ENCODE peak calls at places on chromosomes 11 and 22, in seven cellular contexts. C is neural crest cell; H is stimulated activated CD8-positive, alpha-beta memory T cell treated with anti-CD3 and anti-CD28 coated beads, Interleukin-15, amount 100 ng/mL, for 4 hours; U is coronary artery; M is NCI-H1417; A is transverse colon; Z is activated naive CD4-positive, alpha-beta T cell treated with anti-CD3 and anti-CD28 coated beads, Interleukin-2, amount 10 ng/mL, durations not matched to agents 7 days and 5 days. R is an unnamed sample.

GRCh38 chr22:23074451-23074850 is 4.1 kb downstream of the GNAZ start:
- DNase-seq in A (no peak), H (no peak), M (no peak), U (no peak), C (no peak), Z (no peak), R (no peak)

GRCh38 chr11:17719940-17720795 is 797 bp downstream of the MYOD1 start:
- DNase-seq in Z (peak), C (peak), U (no peak), A (no peak), M (no peak), H (no peak), R (peak)

GRCh38 chr11:69617220-69617619 is 23.7 kb upstream of the CCND1 start:
- DNase-seq in M (no peak), C (no peak), U (no peak), H (no peak), Z (no peak), A (no peak), R (no peak)

GRCh38 chr22:32876516-32876915 is 75.0 kb downstream of the TIMP3 start:
- DNase-seq in U (no peak), C (no peak), A (no peak), H (no peak), M (no peak), Z (no peak), R (no peak)

GRCh38 chr22:49307870-49308269 is 519.8 kb downstream of the BRD1 start:
- DNase-seq in M (no peak), C (no peak), Z (no peak), U (peak), A (peak), H (no peak), R (peak)

GRCh38 chr11:121406291-121406690 is 45.8 kb upstream of the SORL1 start:
- DNase-seq in M (no peak), H (no peak), A (no peak), C (no peak), Z (no peak), U (no peak), R (no peak)

GRCh38 chr11:45876401-45876800 is 9.1 kb upstream of the MAPK8IP1 start:
- DNase-seq in M (no peak), H (no peak), C (no peak), U (no peak), A (no peak), Z (no peak), R (no peak)

GRCh38 chr11:124207102-124207792 is 24.1 kb downstream of the OR10D3 start:
- DNase-seq in U (no peak), A (no peak), Z (no peak), H (no peak), M (no peak), C (no peak), R (no peak)

GRCh38 chr11:44983786-44984185 is 33.1 kb upstream of the TP53I11 start:
- DNase-seq in C (no peak), Z (no peak), M (no peak), A (no peak), H (no peak), U (no peak), R (peak)

GRCh38 chr11:8168485-8169257 is at the start of gene RIC3:
- DNase-seq in M (peak), U (no peak), A (peak), Z (peak), H (peak), C (peak), R (no peak)

GRCh38 chr22:39396156-39396796 is 3.3 kb upstream of the TAB1 start:
- DNase-seq in M (no peak), Z (no peak), C (no peak), H (no peak), A (no peak), U (no peak), R (no peak)

GRCh38 chr11:362642-363442 is 6.5 kb upstream of the B4GALNT4 start:
- DNase-seq in Z (peak), M (no peak), A (no peak), U (no peak), H (no peak), C (no peak), R (peak)

GRCh38 chr11:47510231-47510630 is 42.7 kb downstream of the CELF1 start:
- DNase-seq in M (no peak), A (no peak), C (no peak), U (no peak), Z (no peak), H (no peak), R (no peak)

GRCh38 chr22:37505989-37506388 is 13.2 kb downstream of the CARD10 start:
- DNase-seq in C (no peak), A (no peak), U (no peak), M (no peak), Z (no peak), H (no peak), R (no peak)

GRCh38 chr11:66852466-66853241 is 4.2 kb upstream of the LRFN4 start:
- DNase-seq in A (no peak), U (no peak), M (no peak), H (no peak), C (no peak), Z (no peak), R (peak)

GRCh38 chr11:1772270-1773130 is 8.8 kb upstream of the CTSD start:
- DNase-seq in C (no peak), M (peak), A (peak), Z (peak), H (peak), U (peak), R (peak)

GRCh38 chr11:119529936-119530335 is 107.0 kb upstream of the THY1 start:
- DNase-seq in H (no peak), Z (no peak), A (no peak), M (no peak), C (no peak), U (no peak), R (peak)

GRCh38 chr22:26457661-26458272 is 25.8 kb downstream of the HPS4 start:
- DNase-seq in M (no peak), C (no peak), H (no peak), U (no peak), Z (no peak), A (no peak), R (no peak)

GRCh38 chr22:46619240-46619829 is 851 bp upstream of the GRAMD4 start:
- DNase-seq in M (no peak), A (no peak), H (no peak), U (no peak), Z (no peak), C (no peak), R (no peak)

GRCh38 chr11:7490054-7490453 is 4.7 kb downstream of the OLFML1 start:
- DNase-seq in C (no peak), H (no peak), A (no peak), M (no peak), Z (no peak), U (no peak), R (no peak)